ENCODE peak calls at places on chromosome 1, in four cellular contexts. One of them, this sample, is unnamed.

GRCh38 chr1:150621497-150622113 is 7.8 kb downstream of the ENSA start:
- DNase-seq in NCI-H1694: peak; percentile 57
- DNase-seq in SHP77 treated with DMSO at 0.1 percent for 48 hours: peak; percentile 41
- DNase-seq in pons: peak; percentile 59
- DNase-seq in this sample: peak; percentile 31

GRCh38 chr1:111202707-111203623 is 2.5 kb upstream of the DENND2D start:
- DNase-seq in NCI-H1694: no peak
- DNase-seq in pons: no peak
- DNase-seq in SHP77 treated with DMSO at 0.1 percent for 48 hours: no peak
- DNase-seq in this sample: no peak

GRCh38 chr1:83671586-83671985 is 327.3 kb downstream of the TTLL7 start:
- DNase-seq in SHP77 treated with DMSO at 0.1 percent for 48 hours: no peak
- DNase-seq in pons: no peak
- DNase-seq in NCI-H1694: no peak
- DNase-seq in this sample: no peak

GRCh38 chr1:99304725-99305282 is 40.5 kb downstream of the PLPPR4 start:
- DNase-seq in pons: no peak
- DNase-seq in NCI-H1694: no peak
- DNase-seq in SHP77 treated with DMSO at 0.1 percent for 48 hours: no peak
- DNase-seq in this sample: no peak

GRCh38 chr1:161166669-161167548 is 683 bp downstream of the PPOX start:
- DNase-seq in SHP77 treated with DMSO at 0.1 percent for 48 hours: peak; percentile 48
- DNase-seq in NCI-H1694: no peak
- DNase-seq in pons: no peak
- DNase-seq in this sample: no peak

GRCh38 chr1:117570988-117571409 is 34.8 kb upstream of the TENT5C start:
- DNase-seq in SHP77 treated with DMSO at 0.1 percent for 48 hours: no peak
- DNase-seq in NCI-H1694: no peak
- DNase-seq in pons: no peak
- DNase-seq in this sample: no peak

GRCh38 chr1:16971330-16972209 is 8.8 kb downstream of the MFAP2 start:
- DNase-seq in SHP77 treated with DMSO at 0.1 percent for 48 hours: peak; percentile 53
- DNase-seq in pons: no peak
- DNase-seq in NCI-H1694: peak; percentile 35
- DNase-seq in this sample: peak; percentile 25

GRCh38 chr1:205746757-205747412 is 3.1 kb downstream of the NUCKS1 start:
- DNase-seq in NCI-H1694: no peak
- DNase-seq in pons: no peak
- DNase-seq in SHP77 treated with DMSO at 0.1 percent for 48 hours: no peak
- DNase-seq in this sample: no peak

GRCh38 chr1:38047603-38048146 is 1.1 kb upstream of the POU3F1 start:
- DNase-seq in NCI-H1694: no peak
- DNase-seq in SHP77 treated with DMSO at 0.1 percent for 48 hours: no peak
- DNase-seq in pons: no peak
- DNase-seq in this sample: no peak

GRCh38 chr1:166947398-166948043 is 27.8 kb downstream of the ILDR2 start:
- DNase-seq in NCI-H1694: no peak
- DNase-seq in SHP77 treated with DMSO at 0.1 percent for 48 hours: no peak
- DNase-seq in pons: peak; percentile 93
- DNase-seq in this sample: no peak

GRCh38 chr1:243473281-243474210 is 217.7 kb downstream of the SDCCAG8 start:
- DNase-seq in SHP77 treated with DMSO at 0.1 percent for 48 hours: no peak
- DNase-seq in pons: peak; percentile 58
- DNase-seq in NCI-H1694: no peak
- DNase-seq in this sample: no peak

GRCh38 chr1:183515002-183515689 is 42.8 kb downstream of the SMG7 start:
- DNase-seq in pons: no peak
- DNase-seq in SHP77 treated with DMSO at 0.1 percent for 48 hours: no peak
- DNase-seq in NCI-H1694: no peak
- DNase-seq in this sample: no peak

GRCh38 chr1:170134126-170134525 is 11.6 kb upstream of the NTMT2 start:
- DNase-seq in pons: no peak
- DNase-seq in NCI-H1694: no peak
- DNase-seq in SHP77 treated with DMSO at 0.1 percent for 48 hours: no peak
- DNase-seq in this sample: no peak

GRCh38 chr1:64282353-64282752 is 78.9 kb downstream of the UBE2U start:
- DNase-seq in NCI-H1694: peak; percentile 80
- DNase-seq in SHP77 treated with DMSO at 0.1 percent for 48 hours: no peak
- DNase-seq in pons: peak; percentile 37
- DNase-seq in this sample: peak; percentile 24

GRCh38 chr1:27877115-27877416 is 4.7 kb downstream of the THEMIS2 start:
- DNase-seq in NCI-H1694: no peak
- DNase-seq in pons: no peak
- DNase-seq in SHP77 treated with DMSO at 0.1 percent for 48 hours: no peak
- DNase-seq in this sample: no peak

GRCh38 chr1:192954705-192955265 is 104.4 kb downstream of the UCHL5 start:
- DNase-seq in SHP77 treated with DMSO at 0.1 percent for 48 hours: no peak
- DNase-seq in NCI-H1694: no peak
- DNase-seq in pons: no peak
- DNase-seq in this sample: no peak

GRCh38 chr1:112440574-112440973 is 44.6 kb downstream of the CTTNBP2NL start:
- DNase-seq in NCI-H1694: no peak
- DNase-seq in SHP77 treated with DMSO at 0.1 percent for 48 hours: no peak
- DNase-seq in pons: no peak
- DNase-seq in this sample: no peak

GRCh38 chr1:234666761-234667160 is 56.8 kb upstream of the IRF2BP2 start:
- DNase-seq in SHP77 treated with DMSO at 0.1 percent for 48 hours: no peak
- DNase-seq in NCI-H1694: no peak
- DNase-seq in pons: peak; percentile 68
- DNase-seq in this sample: no peak

GRCh38 chr1:41742219-41742618 is 176.5 kb downstream of the HIVEP3 start:
- DNase-seq in pons: peak; percentile 69
- DNase-seq in NCI-H1694: peak; percentile 59
- DNase-seq in SHP77 treated with DMSO at 0.1 percent for 48 hours: no peak
- DNase-seq in this sample: no peak

This sample was measured in NCI-H2081 treated with DMSO at 0.1 percent for 48 hours.